ENCODE peak calls at places on chromosomes 16 and 17, in four cellular contexts. S, C, G and W are unnamed samples.

GRCh38 chr17:47663997-47664941 is 14.6 kb downstream of the KPNB1 start:
- DNase-seq in S (no peak), G (peak; percentile 67), C (peak; percentile 43), W (peak; percentile 85)

GRCh38 chr17:82388223-82388921 is 16.8 kb downstream of the UTS2R start:
- DNase-seq in G (no peak), S (no peak), C (no peak), W (no peak)

GRCh38 chr16:57262841-57263584 is 18.0 kb downstream of the ARL2BP start:
- DNase-seq in C (no peak), S (no peak), G (no peak), W (no peak)

GRCh38 chr16:70679653-70680494 is 6.0 kb downstream of the MTSS2 start:
- DNase-seq in S (peak; percentile 52), G (peak; percentile 57), C (no peak), W (peak; percentile 82)

GRCh38 chr16:3695610-3696369 is 21.5 kb downstream of the TRAP1 start:
- DNase-seq in G (no peak), C (no peak), S (no peak), W (no peak)

GRCh38 chr17:16247589-16247984 is 30.6 kb downstream of the PIGL start:
- DNase-seq in C (no peak), S (no peak), G (no peak), W (no peak)

GRCh38 chr17:5680766-5681165 is 96.5 kb upstream of the NLRP1 start:
- DNase-seq in G (peak; percentile 36), C (no peak), S (no peak), W (peak; percentile 67)

GRCh38 chr17:78534492-78535284 is 42.5 kb downstream of the DNAH17 start:
- DNase-seq in C (no peak), G (no peak), S (no peak), W (no peak)

GRCh38 chr17:75652934-75653549 is 13.9 kb downstream of the RECQL5 start:
- DNase-seq in S (no peak), C (peak; percentile 10), G (peak; percentile 79), W (peak; percentile 84)

GRCh38 chr17:37219876-37220608 is 155.7 kb upstream of the C17orf78 start:
- DNase-seq in C (no peak), G (peak; percentile 13), S (no peak), W (peak; percentile 63)

GRCh38 chr16:65832269-65832668 is 534.2 kb upstream of the CDH5 start:
- DNase-seq in C (no peak), G (peak; percentile 30), S (no peak), W (no peak)

GRCh38 chr16:12942861-12943260 is 41.5 kb downstream of the SHISA9 start:
- DNase-seq in C (no peak), S (no peak), G (no peak), W (no peak)

GRCh38 chr17:40107266-40107980 is 7.0 kb upstream of the NR1D1 start:
- DNase-seq in C (no peak), G (no peak), S (peak; percentile 56), W (no peak)

GRCh38 chr16:2836646-2837508 is 6.8 kb downstream of the ZG16B start:
- DNase-seq in G (no peak), S (peak; percentile 24), C (no peak), W (no peak)

GRCh38 chr17:7133424-7133823 is 18.8 kb upstream of the ASGR2 start:
- DNase-seq in C (peak; percentile 30), S (peak; percentile 75), G (peak; percentile 78), W (peak; percentile 82)

GRCh38 chr17:45705123-45706009 is 78.8 kb upstream of the CRHR1 start:
- DNase-seq in C (no peak), S (no peak), G (no peak), W (no peak)

GRCh38 chr17:7888184-7888920 is at the start of gene CHD3:
- DNase-seq in S (no peak), G (peak; percentile 86), C (peak; percentile 58), W (peak; percentile 23)

GRCh38 chr17:11917415-11917814 is 79.9 kb downstream of the ZNF18 start:
- DNase-seq in G (no peak), C (no peak), S (no peak), W (no peak)

GRCh38 chr16:86825631-86826030 is 247.3 kb downstream of the FOXL1 start:
- DNase-seq in G (no peak), S (no peak), C (no peak), W (no peak)

GRCh38 chr16:72195609-72196008 is 23.7 kb upstream of the PMFBP1 start:
- DNase-seq in G (peak; percentile 38), S (no peak), C (no peak), W (peak; percentile 71)